ENCODE peak calls at places on chromosomes 16 and 17, in ten cellular contexts. One of them, this sample, is unnamed.

GRCh38 chr16:60346256-60346655 is 1612.1 kb upstream of the GOT2 start:
- DNase-seq in heart right ventricle: no peak
- DNase-seq in tibial nerve: no peak
- DNase-seq in CD4-positive, CD25-positive, alpha-beta regulatory T cell: no peak
- DNase-seq in GM23338: no peak
- DNase-seq in esophagus squamous epithelium: no peak
- DNase-seq in ascending aorta: no peak
- DNase-seq in PC-9: no peak
- DNase-seq in adipocyte: no peak
- DNase-seq in sigmoid colon: no peak
- DNase-seq in this sample: no peak

GRCh38 chr16:28977703-28978641 is 3.4 kb downstream of the SPNS1 start:
- DNase-seq in heart right ventricle: no peak
- DNase-seq in tibial nerve: no peak
- DNase-seq in CD4-positive, CD25-positive, alpha-beta regulatory T cell: peak; percentile 46
- DNase-seq in GM23338: peak; percentile 81
- DNase-seq in esophagus squamous epithelium: no peak
- DNase-seq in ascending aorta: no peak
- DNase-seq in PC-9: no peak
- DNase-seq in adipocyte: no peak
- DNase-seq in sigmoid colon: no peak
- DNase-seq in this sample: no peak

GRCh38 chr17:82820278-82821251 is 19.3 kb downstream of the ZNF750 start:
- DNase-seq in heart right ventricle: no peak
- DNase-seq in tibial nerve: no peak
- DNase-seq in CD4-positive, CD25-positive, alpha-beta regulatory T cell: no peak
- DNase-seq in GM23338: peak; percentile 62
- DNase-seq in esophagus squamous epithelium: no peak
- DNase-seq in ascending aorta: no peak
- DNase-seq in PC-9: no peak
- DNase-seq in adipocyte: no peak
- DNase-seq in sigmoid colon: no peak
- DNase-seq in this sample: no peak

GRCh38 chr16:86088287-86088686 is 189.3 kb downstream of the IRF8 start:
- DNase-seq in heart right ventricle: no peak
- DNase-seq in tibial nerve: no peak
- DNase-seq in CD4-positive, CD25-positive, alpha-beta regulatory T cell: no peak
- DNase-seq in GM23338: no peak
- DNase-seq in esophagus squamous epithelium: no peak
- DNase-seq in ascending aorta: no peak
- DNase-seq in PC-9: no peak
- DNase-seq in adipocyte: no peak
- DNase-seq in sigmoid colon: peak; percentile 10
- DNase-seq in this sample: no peak

GRCh38 chr16:84825896-84826557 is 6.2 kb downstream of the CRISPLD2 start:
- DNase-seq in heart right ventricle: no peak
- DNase-seq in tibial nerve: no peak
- DNase-seq in CD4-positive, CD25-positive, alpha-beta regulatory T cell: no peak
- DNase-seq in GM23338: no peak
- DNase-seq in esophagus squamous epithelium: no peak
- DNase-seq in ascending aorta: no peak
- DNase-seq in PC-9: no peak
- DNase-seq in adipocyte: peak; percentile 49
- DNase-seq in sigmoid colon: peak; percentile 89
- DNase-seq in this sample: no peak

GRCh38 chr17:50863221-50863843 is 2.8 kb downstream of the TOB1 start:
- DNase-seq in heart right ventricle: no peak
- DNase-seq in tibial nerve: peak; percentile 66
- DNase-seq in CD4-positive, CD25-positive, alpha-beta regulatory T cell: peak; percentile 65
- DNase-seq in GM23338: peak; percentile 79
- DNase-seq in esophagus squamous epithelium: no peak
- DNase-seq in ascending aorta: no peak
- DNase-seq in PC-9: no peak
- DNase-seq in adipocyte: peak; percentile 54
- DNase-seq in sigmoid colon: peak; percentile 79
- DNase-seq in this sample: no peak

GRCh38 chr16:68768170-68768569 is 31.1 kb downstream of the CDH1 start:
- DNase-seq in heart right ventricle: no peak
- DNase-seq in tibial nerve: no peak
- DNase-seq in CD4-positive, CD25-positive, alpha-beta regulatory T cell: no peak
- DNase-seq in GM23338: no peak
- DNase-seq in esophagus squamous epithelium: no peak
- DNase-seq in ascending aorta: no peak
- DNase-seq in PC-9: no peak
- DNase-seq in adipocyte: no peak
- DNase-seq in sigmoid colon: no peak
- DNase-seq in this sample: no peak

GRCh38 chr17:54903375-54903774 is 2.7 kb downstream of the TOM1L1 start:
- DNase-seq in heart right ventricle: peak; percentile 52
- DNase-seq in tibial nerve: no peak
- DNase-seq in CD4-positive, CD25-positive, alpha-beta regulatory T cell: no peak
- DNase-seq in GM23338: no peak
- DNase-seq in esophagus squamous epithelium: no peak
- DNase-seq in ascending aorta: no peak
- DNase-seq in PC-9: no peak
- DNase-seq in adipocyte: peak; percentile 37
- DNase-seq in sigmoid colon: no peak
- DNase-seq in this sample: no peak

GRCh38 chr17:72598705-72599104 is 477.9 kb downstream of the SOX9 start:
- DNase-seq in heart right ventricle: no peak
- DNase-seq in tibial nerve: no peak
- DNase-seq in CD4-positive, CD25-positive, alpha-beta regulatory T cell: no peak
- DNase-seq in GM23338: no peak
- DNase-seq in esophagus squamous epithelium: no peak
- DNase-seq in ascending aorta: no peak
- DNase-seq in PC-9: no peak
- DNase-seq in adipocyte: no peak
- DNase-seq in sigmoid colon: no peak
- DNase-seq in this sample: no peak

GRCh38 chr17:80485846-80486245 is 9.4 kb upstream of the NPTX1 start:
- DNase-seq in heart right ventricle: no peak
- DNase-seq in tibial nerve: no peak
- DNase-seq in CD4-positive, CD25-positive, alpha-beta regulatory T cell: no peak
- DNase-seq in GM23338: no peak
- DNase-seq in esophagus squamous epithelium: no peak
- DNase-seq in ascending aorta: no peak
- DNase-seq in PC-9: no peak
- DNase-seq in adipocyte: no peak
- DNase-seq in sigmoid colon: no peak
- DNase-seq in this sample: no peak

GRCh38 chr17:78999056-78999768 is 10.4 kb downstream of the CANT1 start:
- DNase-seq in heart right ventricle: no peak
- DNase-seq in tibial nerve: no peak
- DNase-seq in CD4-positive, CD25-positive, alpha-beta regulatory T cell: no peak
- DNase-seq in GM23338: no peak
- DNase-seq in esophagus squamous epithelium: no peak
- DNase-seq in ascending aorta: peak; percentile 49
- DNase-seq in PC-9: no peak
- DNase-seq in adipocyte: no peak
- DNase-seq in sigmoid colon: peak; percentile 63
- DNase-seq in this sample: no peak
- H3K36me3 ChIP-seq in heart right ventricle: no peaks in the 10 kb centered on the region
- H3K36me3 ChIP-seq in tibial nerve: no peaks in the 10 kb centered on the region
- H3K36me3 ChIP-seq in CD4-positive, CD25-positive, alpha-beta regulatory T cell: peaks cover 47% of the 10 kb centered on the region
- H3K36me3 ChIP-seq in GM23338: no peaks in the 10 kb centered on the region
- H3K36me3 ChIP-seq in esophagus squamous epithelium: peaks cover 92% of the 10 kb centered on the region
- H3K36me3 ChIP-seq in ascending aorta: peaks cover 28% of the 10 kb centered on the region
- H3K36me3 ChIP-seq in PC-9: peaks cover 10% of the 10 kb centered on the region
- H3K36me3 ChIP-seq in adipocyte: peaks cover 38% of the 10 kb centered on the region
- H3K36me3 ChIP-seq in sigmoid colon: peaks cover 9% of the 10 kb centered on the region
- H3K36me3 ChIP-seq in this sample: peaks cover 22% of the 10 kb centered on the region

DNA sequence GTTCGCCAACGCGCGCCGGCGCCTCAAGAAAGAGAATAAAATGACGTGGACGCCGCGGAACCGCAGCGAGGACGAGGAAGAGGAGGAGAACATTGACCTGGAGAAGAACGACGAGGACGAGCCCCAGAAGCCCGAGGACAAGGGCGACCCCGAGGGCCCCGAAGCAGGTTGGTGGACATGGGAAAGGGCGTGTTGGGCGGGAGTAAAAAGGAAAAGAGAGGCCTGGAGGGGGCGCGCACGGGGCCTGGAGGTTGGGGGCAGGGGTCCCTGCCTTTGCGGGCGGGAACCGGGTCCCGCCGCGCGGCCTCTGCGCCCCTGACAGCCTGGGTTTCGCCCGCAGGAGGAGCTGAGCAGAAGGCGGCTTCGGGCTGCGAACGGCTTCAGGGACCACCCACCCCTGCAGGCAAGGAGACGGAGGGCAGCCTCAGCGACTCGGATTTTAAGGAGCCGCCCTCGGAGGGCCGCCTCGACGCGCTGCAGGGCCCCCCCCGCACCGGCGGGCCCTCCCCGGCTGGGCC is 2.1 kb downstream of the IRX5 start:
- DNase-seq in heart right ventricle: peak; percentile 27
- DNase-seq in tibial nerve: no peak
- DNase-seq in CD4-positive, CD25-positive, alpha-beta regulatory T cell: no peak
- DNase-seq in GM23338: peak; percentile 69
- DNase-seq in esophagus squamous epithelium: no peak
- DNase-seq in ascending aorta: no peak
- DNase-seq in PC-9: no peak
- DNase-seq in adipocyte: no peak
- DNase-seq in sigmoid colon: no peak
- DNase-seq in this sample: no peak
- H3K4me1 ChIP-seq in heart right ventricle: peaks cover 46% of the 10 kb centered on the region
- H3K4me1 ChIP-seq in tibial nerve: no peaks in the 10 kb centered on the region
- H3K4me1 ChIP-seq in CD4-positive, CD25-positive, alpha-beta regulatory T cell: peaks cover 51% of the 10 kb centered on the region
- H3K4me1 ChIP-seq in GM23338: peaks cover 44% of the 10 kb centered on the region
- H3K4me1 ChIP-seq in esophagus squamous epithelium: peaks cover 7% of the 10 kb centered on the region
- H3K4me1 ChIP-seq in ascending aorta: peaks cover 7% of the 10 kb centered on the region
- H3K4me1 ChIP-seq in PC-9: peaks cover 6% of the 10 kb centered on the region
- H3K4me1 ChIP-seq in adipocyte: peaks cover 11% of the 10 kb centered on the region
- H3K4me1 ChIP-seq in sigmoid colon: no peaks in the 10 kb centered on the region
- H3K4me1 ChIP-seq in this sample: no peaks in the 10 kb centered on the region

GRCh38 chr17:47980516-47980915 is 9.6 kb downstream of the CDK5RAP3 start:
- DNase-seq in heart right ventricle: no peak
- DNase-seq in tibial nerve: no peak
- DNase-seq in CD4-positive, CD25-positive, alpha-beta regulatory T cell: no peak
- DNase-seq in GM23338: no peak
- DNase-seq in esophagus squamous epithelium: no peak
- DNase-seq in ascending aorta: no peak
- DNase-seq in PC-9: no peak
- DNase-seq in adipocyte: no peak
- DNase-seq in sigmoid colon: no peak
- DNase-seq in this sample: no peak

GRCh38 chr17:47983492-47984223 is 12.7 kb downstream of the CDK5RAP3 start:
- DNase-seq in heart right ventricle: no peak
- DNase-seq in tibial nerve: no peak
- DNase-seq in CD4-positive, CD25-positive, alpha-beta regulatory T cell: no peak
- DNase-seq in GM23338: no peak
- DNase-seq in esophagus squamous epithelium: no peak
- DNase-seq in ascending aorta: no peak
- DNase-seq in PC-9: no peak
- DNase-seq in adipocyte: peak; percentile 20
- DNase-seq in sigmoid colon: no peak
- DNase-seq in this sample: no peak

GRCh38 chr17:47982091-47982617 is 11.2 kb downstream of the CDK5RAP3 start:
- DNase-seq in heart right ventricle: no peak
- DNase-seq in tibial nerve: no peak
- DNase-seq in CD4-positive, CD25-positive, alpha-beta regulatory T cell: no peak
- DNase-seq in GM23338: no peak
- DNase-seq in esophagus squamous epithelium: no peak
- DNase-seq in ascending aorta: no peak
- DNase-seq in PC-9: no peak
- DNase-seq in adipocyte: no peak
- DNase-seq in sigmoid colon: no peak
- DNase-seq in this sample: no peak

GRCh38 chr17:47981462-47981861 is 10.5 kb downstream of the CDK5RAP3 start:
- DNase-seq in heart right ventricle: no peak
- DNase-seq in tibial nerve: no peak
- DNase-seq in CD4-positive, CD25-positive, alpha-beta regulatory T cell: no peak
- DNase-seq in GM23338: no peak
- DNase-seq in esophagus squamous epithelium: no peak
- DNase-seq in ascending aorta: no peak
- DNase-seq in PC-9: no peak
- DNase-seq in adipocyte: no peak
- DNase-seq in sigmoid colon: no peak
- DNase-seq in this sample: no peak

DNA sequence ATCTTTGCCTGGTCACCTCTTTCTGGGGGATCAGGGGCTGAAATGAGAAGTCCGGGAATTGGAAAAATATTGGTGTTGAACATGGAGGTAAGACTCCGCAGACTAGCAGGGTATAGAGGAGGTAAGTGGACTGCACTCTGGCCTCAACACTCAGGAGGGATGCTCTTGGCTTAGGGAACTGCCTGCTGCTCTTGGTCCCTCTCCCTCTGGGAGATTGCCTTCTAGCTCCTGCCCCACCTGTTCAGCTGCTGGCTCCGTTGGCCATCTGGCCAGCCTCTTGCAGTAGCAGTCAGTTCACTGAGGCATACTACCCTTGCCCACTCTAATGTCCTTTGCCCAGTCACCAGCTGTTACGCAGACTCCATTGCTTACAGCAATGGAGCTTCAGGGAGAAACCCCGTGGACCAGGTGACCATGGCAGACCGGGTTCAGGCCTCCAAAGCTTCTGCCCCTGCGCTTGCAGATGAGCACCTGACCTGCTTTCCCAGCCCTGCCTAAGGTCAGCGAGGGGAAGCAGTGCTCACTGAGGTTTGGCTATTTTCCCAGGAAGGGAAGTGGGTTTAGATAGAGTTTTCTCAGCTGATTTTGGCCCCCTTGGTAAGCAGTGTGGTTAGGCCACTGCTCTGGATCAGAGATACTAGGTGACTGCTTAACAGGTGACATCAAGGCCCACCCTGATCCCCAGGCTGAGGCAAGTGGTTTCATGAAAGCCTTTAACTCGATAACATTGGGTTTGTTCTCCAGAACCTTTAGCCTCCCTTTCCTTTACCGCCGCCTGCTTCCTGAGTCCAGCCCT is 11.9 kb downstream of the CDK5RAP3 start:
- DNase-seq in heart right ventricle: no peak
- DNase-seq in tibial nerve: no peak
- DNase-seq in CD4-positive, CD25-positive, alpha-beta regulatory T cell: no peak
- DNase-seq in GM23338: no peak
- DNase-seq in esophagus squamous epithelium: no peak
- DNase-seq in ascending aorta: no peak
- DNase-seq in PC-9: no peak
- DNase-seq in adipocyte: no peak
- DNase-seq in sigmoid colon: no peak
- DNase-seq in this sample: no peak
- H3K36me3 ChIP-seq in heart right ventricle: peaks cover 8% of the 10 kb centered on the region
- H3K36me3 ChIP-seq in tibial nerve: no peaks in the 10 kb centered on the region
- H3K36me3 ChIP-seq in CD4-positive, CD25-positive, alpha-beta regulatory T cell: peaks cover 51% of the 10 kb centered on the region
- H3K36me3 ChIP-seq in GM23338: peaks cover 17% of the 10 kb centered on the region
- H3K36me3 ChIP-seq in esophagus squamous epithelium: peaks cover 71% of the 10 kb centered on the region
- H3K36me3 ChIP-seq in ascending aorta: peaks cover 40% of the 10 kb centered on the region
- H3K36me3 ChIP-seq in PC-9: peaks cover 26% of the 10 kb centered on the region
- H3K36me3 ChIP-seq in adipocyte: peaks cover 49% of the 10 kb centered on the region
- H3K36me3 ChIP-seq in sigmoid colon: no peaks in the 10 kb centered on the region
- H3K36me3 ChIP-seq in this sample: peaks cover 37% of the 10 kb centered on the region

DNA sequence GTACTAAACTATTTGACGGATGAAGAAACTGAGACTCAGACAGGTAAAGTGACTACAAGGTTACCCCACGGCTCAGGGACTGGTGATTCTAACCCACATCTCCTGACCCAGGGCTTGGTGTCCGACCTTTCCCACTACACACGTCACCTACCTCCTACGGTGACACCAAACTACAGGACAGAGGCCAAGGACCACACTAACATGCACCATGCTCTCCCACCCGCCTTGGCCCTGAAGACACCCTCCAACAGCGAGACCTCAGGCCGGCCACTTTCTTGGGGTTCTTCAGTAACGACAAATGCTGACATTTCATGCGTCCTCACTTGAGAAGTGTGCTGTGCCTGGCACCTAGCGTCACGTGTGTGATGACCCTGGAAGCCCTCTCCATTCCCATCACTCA is 6.4 kb downstream of the KNOP1 start:
- DNase-seq in heart right ventricle: no peak
- DNase-seq in tibial nerve: no peak
- DNase-seq in CD4-positive, CD25-positive, alpha-beta regulatory T cell: no peak
- DNase-seq in GM23338: no peak
- DNase-seq in esophagus squamous epithelium: no peak
- DNase-seq in ascending aorta: no peak
- DNase-seq in PC-9: no peak
- DNase-seq in adipocyte: no peak
- DNase-seq in sigmoid colon: peak; percentile 62
- DNase-seq in this sample: no peak
- H3K4me1 ChIP-seq in heart right ventricle: peaks cover 48% of the 10 kb centered on the region
- H3K4me1 ChIP-seq in tibial nerve: no peaks in the 10 kb centered on the region
- H3K4me1 ChIP-seq in CD4-positive, CD25-positive, alpha-beta regulatory T cell: no peaks in the 10 kb centered on the region
- H3K4me1 ChIP-seq in GM23338: peaks cover 48% of the 10 kb centered on the region
- H3K4me1 ChIP-seq in esophagus squamous epithelium: peaks cover 10% of the 10 kb centered on the region
- H3K4me1 ChIP-seq in ascending aorta: no peaks in the 10 kb centered on the region
- H3K4me1 ChIP-seq in PC-9: peaks cover 12% of the 10 kb centered on the region
- H3K4me1 ChIP-seq in adipocyte: no peaks in the 10 kb centered on the region
- H3K4me1 ChIP-seq in sigmoid colon: no peaks in the 10 kb centered on the region
- H3K4me1 ChIP-seq in this sample: no peaks in the 10 kb centered on the region

This sample was measured in right atrium auricular region.